ENCODE peak calls at places on chromosome 7, in nine cellular contexts. One of them, this sample, is unnamed.

GRCh38 chr7:141875453-141875852 is 34.2 kb upstream of the PRSS37 start:
- DNase-seq in hepatocyte: no peak
- DNase-seq in activated T-helper 1 cell treated with Interleukin-2 at 50 U/mL for 16 hours: no peak
- DNase-seq in DMS79 treated with DMSO at 0.1 percent for 48 hours: no peak
- DNase-seq in activated CD8-positive, alpha-beta memory T cell treated with anti-CD3 and anti-CD28 coated beads for 48 hours: no peak
- DNase-seq in NCI-H2081: no peak
- DNase-seq in body of pancreas: no peak
- DNase-seq in HL-60: peak
- DNase-seq in tibial artery: no peak
- DNase-seq in this sample: no peak

GRCh38 chr7:24821045-24821853 is 64.0 kb upstream of the GSDME start:
- DNase-seq in body of pancreas: peak
- DNase-seq in HL-60: peak
- DNase-seq in DMS79 treated with DMSO at 0.1 percent for 48 hours: no peak
- DNase-seq in NCI-H2081: no peak
- DNase-seq in activated T-helper 1 cell treated with Interleukin-2 at 50 U/mL for 16 hours: peak
- DNase-seq in hepatocyte: peak
- DNase-seq in tibial artery: no peak
- DNase-seq in activated CD8-positive, alpha-beta memory T cell treated with anti-CD3 and anti-CD28 coated beads for 48 hours: peak
- DNase-seq in this sample: peak

GRCh38 chr7:103729026-103729425 is 260.4 kb downstream of the RELN start:
- DNase-seq in activated CD8-positive, alpha-beta memory T cell treated with anti-CD3 and anti-CD28 coated beads for 48 hours: no peak
- DNase-seq in hepatocyte: no peak
- DNase-seq in tibial artery: no peak
- DNase-seq in activated T-helper 1 cell treated with Interleukin-2 at 50 U/mL for 16 hours: no peak
- DNase-seq in DMS79 treated with DMSO at 0.1 percent for 48 hours: no peak
- DNase-seq in HL-60: no peak
- DNase-seq in body of pancreas: no peak
- DNase-seq in NCI-H2081: no peak
- DNase-seq in this sample: no peak

GRCh38 chr7:51376420-51377092 is 59.9 kb upstream of the COBL start:
- DNase-seq in HL-60: no peak
- DNase-seq in tibial artery: no peak
- DNase-seq in hepatocyte: peak
- DNase-seq in activated CD8-positive, alpha-beta memory T cell treated with anti-CD3 and anti-CD28 coated beads for 48 hours: no peak
- DNase-seq in activated T-helper 1 cell treated with Interleukin-2 at 50 U/mL for 16 hours: no peak
- DNase-seq in NCI-H2081: no peak
- DNase-seq in DMS79 treated with DMSO at 0.1 percent for 48 hours: peak
- DNase-seq in body of pancreas: no peak
- DNase-seq in this sample: no peak

GRCh38 chr7:148941598-148942280 is 57.6 kb upstream of the EZH2 start:
- DNase-seq in activated T-helper 1 cell treated with Interleukin-2 at 50 U/mL for 16 hours: peak
- DNase-seq in NCI-H2081: peak
- DNase-seq in DMS79 treated with DMSO at 0.1 percent for 48 hours: peak
- DNase-seq in tibial artery: peak
- DNase-seq in HL-60: peak
- DNase-seq in hepatocyte: peak
- DNase-seq in activated CD8-positive, alpha-beta memory T cell treated with anti-CD3 and anti-CD28 coated beads for 48 hours: peak
- DNase-seq in body of pancreas: peak
- DNase-seq in this sample: peak

GRCh38 chr7:156560075-156560474 is 80.5 kb upstream of the RNF32 start:
- DNase-seq in hepatocyte: no peak
- DNase-seq in DMS79 treated with DMSO at 0.1 percent for 48 hours: no peak
- DNase-seq in body of pancreas: no peak
- DNase-seq in NCI-H2081: no peak
- DNase-seq in activated T-helper 1 cell treated with Interleukin-2 at 50 U/mL for 16 hours: no peak
- DNase-seq in HL-60: no peak
- DNase-seq in tibial artery: no peak
- DNase-seq in activated CD8-positive, alpha-beta memory T cell treated with anti-CD3 and anti-CD28 coated beads for 48 hours: no peak
- DNase-seq in this sample: no peak

GRCh38 chr7:62361-63116 is 129.8 kb upstream of the FAM20C start:
- DNase-seq in HL-60: no peak
- DNase-seq in tibial artery: no peak
- DNase-seq in hepatocyte: no peak
- DNase-seq in NCI-H2081: no peak
- DNase-seq in activated T-helper 1 cell treated with Interleukin-2 at 50 U/mL for 16 hours: no peak
- DNase-seq in body of pancreas: no peak
- DNase-seq in activated CD8-positive, alpha-beta memory T cell treated with anti-CD3 and anti-CD28 coated beads for 48 hours: no peak
- DNase-seq in DMS79 treated with DMSO at 0.1 percent for 48 hours: no peak
- DNase-seq in this sample: no peak

GRCh38 chr7:25859412-25859704 is 292.6 kb upstream of the NFE2L3 start:
- DNase-seq in activated T-helper 1 cell treated with Interleukin-2 at 50 U/mL for 16 hours: no peak
- DNase-seq in body of pancreas: no peak
- DNase-seq in DMS79 treated with DMSO at 0.1 percent for 48 hours: no peak
- DNase-seq in tibial artery: no peak
- DNase-seq in NCI-H2081: no peak
- DNase-seq in activated CD8-positive, alpha-beta memory T cell treated with anti-CD3 and anti-CD28 coated beads for 48 hours: no peak
- DNase-seq in hepatocyte: no peak
- DNase-seq in HL-60: no peak
- DNase-seq in this sample: no peak

GRCh38 chr7:127665922-127666321 is 13.9 kb downstream of the SND1 start:
- DNase-seq in DMS79 treated with DMSO at 0.1 percent for 48 hours: no peak
- DNase-seq in hepatocyte: no peak
- DNase-seq in activated CD8-positive, alpha-beta memory T cell treated with anti-CD3 and anti-CD28 coated beads for 48 hours: no peak
- DNase-seq in tibial artery: no peak
- DNase-seq in body of pancreas: no peak
- DNase-seq in activated T-helper 1 cell treated with Interleukin-2 at 50 U/mL for 16 hours: no peak
- DNase-seq in NCI-H2081: peak
- DNase-seq in HL-60: no peak
- DNase-seq in this sample: no peak

GRCh38 chr7:44292876-44293560 is 32.4 kb downstream of the CAMK2B start:
- DNase-seq in activated T-helper 1 cell treated with Interleukin-2 at 50 U/mL for 16 hours: no peak
- DNase-seq in body of pancreas: no peak
- DNase-seq in tibial artery: peak
- DNase-seq in NCI-H2081: no peak
- DNase-seq in DMS79 treated with DMSO at 0.1 percent for 48 hours: no peak
- DNase-seq in activated CD8-positive, alpha-beta memory T cell treated with anti-CD3 and anti-CD28 coated beads for 48 hours: no peak
- DNase-seq in HL-60: no peak
- DNase-seq in hepatocyte: peak
- DNase-seq in this sample: no peak

GRCh38 chr7:46108272-46108671 is 187.2 kb upstream of the IGFBP3 start:
- DNase-seq in hepatocyte: no peak
- DNase-seq in body of pancreas: no peak
- DNase-seq in activated CD8-positive, alpha-beta memory T cell treated with anti-CD3 and anti-CD28 coated beads for 48 hours: no peak
- DNase-seq in HL-60: no peak
- DNase-seq in DMS79 treated with DMSO at 0.1 percent for 48 hours: no peak
- DNase-seq in activated T-helper 1 cell treated with Interleukin-2 at 50 U/mL for 16 hours: no peak
- DNase-seq in NCI-H2081: no peak
- DNase-seq in tibial artery: no peak
- DNase-seq in this sample: no peak

GRCh38 chr7:25897261-25897782 is 254.7 kb upstream of the NFE2L3 start:
- DNase-seq in NCI-H2081: no peak
- DNase-seq in activated T-helper 1 cell treated with Interleukin-2 at 50 U/mL for 16 hours: no peak
- DNase-seq in hepatocyte: no peak
- DNase-seq in body of pancreas: no peak
- DNase-seq in HL-60: peak
- DNase-seq in activated CD8-positive, alpha-beta memory T cell treated with anti-CD3 and anti-CD28 coated beads for 48 hours: no peak
- DNase-seq in DMS79 treated with DMSO at 0.1 percent for 48 hours: peak
- DNase-seq in tibial artery: no peak
- DNase-seq in this sample: no peak

GRCh38 chr7:142711722-142712616 is 37.3 kb upstream of the PRSS1 start:
- DNase-seq in hepatocyte: peak
- DNase-seq in activated CD8-positive, alpha-beta memory T cell treated with anti-CD3 and anti-CD28 coated beads for 48 hours: peak
- DNase-seq in DMS79 treated with DMSO at 0.1 percent for 48 hours: peak
- DNase-seq in HL-60: no peak
- DNase-seq in tibial artery: no peak
- DNase-seq in activated T-helper 1 cell treated with Interleukin-2 at 50 U/mL for 16 hours: peak
- DNase-seq in body of pancreas: peak
- DNase-seq in NCI-H2081: peak
- DNase-seq in this sample: peak

GRCh38 chr7:73717991-73718405 is 1.5 kb downstream of the STX1A start:
- DNase-seq in DMS79 treated with DMSO at 0.1 percent for 48 hours: no peak
- DNase-seq in activated CD8-positive, alpha-beta memory T cell treated with anti-CD3 and anti-CD28 coated beads for 48 hours: peak
- DNase-seq in body of pancreas: peak
- DNase-seq in activated T-helper 1 cell treated with Interleukin-2 at 50 U/mL for 16 hours: peak
- DNase-seq in NCI-H2081: no peak
- DNase-seq in tibial artery: no peak
- DNase-seq in HL-60: no peak
- DNase-seq in hepatocyte: peak
- DNase-seq in this sample: peak

GRCh38 chr7:45402480-45403218 is 171.5 kb upstream of the ADCY1 start:
- DNase-seq in NCI-H2081: no peak
- DNase-seq in body of pancreas: peak
- DNase-seq in tibial artery: no peak
- DNase-seq in hepatocyte: no peak
- DNase-seq in activated CD8-positive, alpha-beta memory T cell treated with anti-CD3 and anti-CD28 coated beads for 48 hours: no peak
- DNase-seq in HL-60: peak
- DNase-seq in activated T-helper 1 cell treated with Interleukin-2 at 50 U/mL for 16 hours: no peak
- DNase-seq in DMS79 treated with DMSO at 0.1 percent for 48 hours: no peak
- DNase-seq in this sample: no peak

GRCh38 chr7:77331938-77332695 is 84.0 kb downstream of the GSAP start:
- DNase-seq in activated CD8-positive, alpha-beta memory T cell treated with anti-CD3 and anti-CD28 coated beads for 48 hours: peak
- DNase-seq in activated T-helper 1 cell treated with Interleukin-2 at 50 U/mL for 16 hours: no peak
- DNase-seq in hepatocyte: peak
- DNase-seq in DMS79 treated with DMSO at 0.1 percent for 48 hours: peak
- DNase-seq in NCI-H2081: peak
- DNase-seq in tibial artery: peak
- DNase-seq in body of pancreas: peak
- DNase-seq in HL-60: peak
- DNase-seq in this sample: peak

GRCh38 chr7:95199779-95200558 is 124.4 kb downstream of the PON1 start:
- DNase-seq in activated CD8-positive, alpha-beta memory T cell treated with anti-CD3 and anti-CD28 coated beads for 48 hours: no peak
- DNase-seq in DMS79 treated with DMSO at 0.1 percent for 48 hours: peak
- DNase-seq in activated T-helper 1 cell treated with Interleukin-2 at 50 U/mL for 16 hours: no peak
- DNase-seq in body of pancreas: peak
- DNase-seq in NCI-H2081: peak
- DNase-seq in tibial artery: no peak
- DNase-seq in hepatocyte: peak
- DNase-seq in HL-60: no peak
- DNase-seq in this sample: peak

GRCh38 chr7:28956608-28957063 is 1.5 kb downstream of the TRIL start:
- DNase-seq in DMS79 treated with DMSO at 0.1 percent for 48 hours: peak
- DNase-seq in tibial artery: peak
- DNase-seq in activated CD8-positive, alpha-beta memory T cell treated with anti-CD3 and anti-CD28 coated beads for 48 hours: no peak
- DNase-seq in HL-60: no peak
- DNase-seq in activated T-helper 1 cell treated with Interleukin-2 at 50 U/mL for 16 hours: no peak
- DNase-seq in body of pancreas: peak
- DNase-seq in NCI-H2081: no peak
- DNase-seq in hepatocyte: peak
- DNase-seq in this sample: no peak